ENCODE peak calls at places on chromosomes 4 and X, in seven cellular contexts. One of them, this sample, is unnamed. For H3K4me1, the result is how much of the 10 kb centered on the place peaks cover.

GRCh38 chr4:91064157-91064853 is 937.1 kb downstream of the CCSER1 start:
- DNase-seq in mesenchymal stem cell: peak
- DNase-seq in adipocyte: no peak
- DNase-seq in neuronal stem cell: peak
- DNase-seq in K562: no peak
- DNase-seq in H9: no peak
- DNase-seq in fibroblast of lung: peak
- DNase-seq in this sample: peak

GRCh38 chr4:173046818-173047217 is 121.8 kb upstream of the GALNT7 start:
- DNase-seq in neuronal stem cell: no peak
- DNase-seq in K562: no peak
- DNase-seq in H9: no peak
- DNase-seq in fibroblast of lung: peak
- DNase-seq in mesenchymal stem cell: peak
- DNase-seq in adipocyte: no peak
- DNase-seq in this sample: no peak

GRCh38 chr4:163161536-163162205 is 5.0 kb downstream of the NAF1 start:
- DNase-seq in neuronal stem cell: no peak
- DNase-seq in H9: no peak
- DNase-seq in adipocyte: peak
- DNase-seq in K562: no peak
- DNase-seq in mesenchymal stem cell: peak
- DNase-seq in fibroblast of lung: peak
- DNase-seq in this sample: no peak

GRCh38 chr4:41887821-41888699 is 47.2 kb upstream of the TMEM33 start:
- DNase-seq in mesenchymal stem cell: peak
- DNase-seq in adipocyte: peak
- DNase-seq in neuronal stem cell: no peak
- DNase-seq in fibroblast of lung: peak
- DNase-seq in K562: peak
- DNase-seq in H9: no peak
- DNase-seq in this sample: peak

GRCh38 chr4:8351931-8352367 is 82.4 kb downstream of the HTRA3 start:
- DNase-seq in K562: no peak
- DNase-seq in adipocyte: peak
- DNase-seq in mesenchymal stem cell: no peak
- DNase-seq in fibroblast of lung: peak
- DNase-seq in H9: no peak
- DNase-seq in neuronal stem cell: no peak
- DNase-seq in this sample: no peak

GRCh38 chrX:30881390-30881789 is 7.7 kb downstream of the TAB3 start:
- DNase-seq in neuronal stem cell: no peak
- DNase-seq in mesenchymal stem cell: no peak
- DNase-seq in K562: no peak
- DNase-seq in fibroblast of lung: no peak
- DNase-seq in H9: no peak
- DNase-seq in adipocyte: no peak
- DNase-seq in this sample: no peak

GRCh38 chr4:110515676-110516075 is 39.7 kb downstream of the ENPEP start:
- DNase-seq in mesenchymal stem cell: peak
- DNase-seq in neuronal stem cell: no peak
- DNase-seq in K562: no peak
- DNase-seq in adipocyte: no peak
- DNase-seq in H9: no peak
- DNase-seq in fibroblast of lung: no peak
- DNase-seq in this sample: no peak

GRCh38 chr4:150136481-150136880 is 58.2 kb downstream of the DCLK2 start:
- DNase-seq in fibroblast of lung: peak
- DNase-seq in K562: no peak
- DNase-seq in mesenchymal stem cell: peak
- DNase-seq in H9: no peak
- DNase-seq in adipocyte: no peak
- DNase-seq in neuronal stem cell: no peak
- DNase-seq in this sample: no peak

GRCh38 chr4:30380404-30380998 is 339.7 kb upstream of the PCDH7 start:
- DNase-seq in adipocyte: peak
- DNase-seq in neuronal stem cell: peak
- DNase-seq in H9: peak
- DNase-seq in fibroblast of lung: peak
- DNase-seq in K562: peak
- DNase-seq in mesenchymal stem cell: peak
- DNase-seq in this sample: peak

GRCh38 chr4:57191523-57192034 is 81.4 kb upstream of the IGFBP7 start:
- DNase-seq in neuronal stem cell: no peak
- DNase-seq in mesenchymal stem cell: peak
- DNase-seq in fibroblast of lung: peak
- DNase-seq in K562: no peak
- DNase-seq in adipocyte: no peak
- DNase-seq in H9: peak
- DNase-seq in this sample: peak

GRCh38 chrX:15143050-15143824 is 126.6 kb downstream of the ASB9 start:
- DNase-seq in neuronal stem cell: peak
- DNase-seq in fibroblast of lung: peak
- DNase-seq in adipocyte: peak
- DNase-seq in K562: peak
- DNase-seq in mesenchymal stem cell: peak
- DNase-seq in H9: peak
- DNase-seq in this sample: peak

GRCh38 chr4:125732682-125733081 is 417.9 kb downstream of the FAT4 start:
- DNase-seq in neuronal stem cell: no peak
- DNase-seq in H9: no peak
- DNase-seq in fibroblast of lung: no peak
- DNase-seq in mesenchymal stem cell: no peak
- DNase-seq in K562: no peak
- DNase-seq in adipocyte: no peak
- DNase-seq in this sample: no peak
- H3K4me1 ChIP-seq in neuronal stem cell: under half
- H3K4me1 ChIP-seq in H9: under half
- H3K4me1 ChIP-seq in fibroblast of lung: under half
- H3K4me1 ChIP-seq in mesenchymal stem cell: under half
- H3K4me1 ChIP-seq in K562: under half
- H3K4me1 ChIP-seq in adipocyte: under half
- H3K4me1 ChIP-seq in this sample: under half

GRCh38 chr4:1718095-1718850 is 2.9 kb downstream of the TMEM129 start:
- DNase-seq in K562: no peak
- DNase-seq in H9: peak
- DNase-seq in adipocyte: no peak
- DNase-seq in fibroblast of lung: no peak
- DNase-seq in mesenchymal stem cell: no peak
- DNase-seq in neuronal stem cell: no peak
- DNase-seq in this sample: no peak
- H3K9ac ChIP-seq in K562: no peak
- H3K9ac ChIP-seq in H9: no peak
- H3K9ac ChIP-seq in adipocyte: no peak
- H3K9ac ChIP-seq in fibroblast of lung: no peak
- H3K9ac ChIP-seq in mesenchymal stem cell: no peak
- H3K9ac ChIP-seq in neuronal stem cell: peak
- H3K9ac ChIP-seq in this sample: no peak

GRCh38 chr4:15013585-15013984 is 11.3 kb downstream of the CPEB2 start:
- DNase-seq in K562: no peak
- DNase-seq in H9: no peak
- DNase-seq in neuronal stem cell: no peak
- DNase-seq in adipocyte: peak
- DNase-seq in fibroblast of lung: no peak
- DNase-seq in mesenchymal stem cell: no peak
- DNase-seq in this sample: no peak

GRCh38 chr4:15011166-15011565 is 8.9 kb downstream of the CPEB2 start:
- DNase-seq in fibroblast of lung: no peak
- DNase-seq in neuronal stem cell: no peak
- DNase-seq in K562: no peak
- DNase-seq in H9: no peak
- DNase-seq in adipocyte: no peak
- DNase-seq in mesenchymal stem cell: no peak
- DNase-seq in this sample: no peak

GRCh38 chr4:15018389-15018788 is 16.1 kb downstream of the CPEB2 start:
- DNase-seq in fibroblast of lung: no peak
- DNase-seq in H9: no peak
- DNase-seq in adipocyte: no peak
- DNase-seq in mesenchymal stem cell: no peak
- DNase-seq in K562: no peak
- DNase-seq in neuronal stem cell: no peak
- DNase-seq in this sample: no peak

GRCh38 chr4:15012017-15012788 is 9.9 kb downstream of the CPEB2 start:
- DNase-seq in fibroblast of lung: no peak
- DNase-seq in neuronal stem cell: no peak
- DNase-seq in H9: no peak
- DNase-seq in mesenchymal stem cell: no peak
- DNase-seq in adipocyte: no peak
- DNase-seq in K562: no peak
- DNase-seq in this sample: no peak

DNA sequence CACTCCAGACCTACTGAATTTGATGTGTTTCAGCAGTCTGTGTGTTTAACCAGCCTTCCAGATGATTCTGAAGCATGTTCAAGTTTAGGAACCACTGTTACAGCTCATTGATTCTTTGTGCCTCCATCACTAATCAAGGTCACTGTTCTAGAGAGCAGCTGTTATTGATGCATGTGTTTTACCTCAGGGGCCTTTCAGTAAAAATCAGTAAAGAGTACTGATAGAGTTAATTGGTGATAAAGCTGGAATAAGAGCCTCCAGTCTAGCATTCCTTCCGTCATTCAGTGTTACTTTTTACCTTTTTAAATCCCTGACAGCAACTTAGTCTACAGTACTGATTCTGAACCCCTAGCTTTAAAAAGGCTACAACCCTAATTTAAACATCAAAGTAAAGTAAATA is 12.9 kb downstream of the CPEB2 start:
- DNase-seq in neuronal stem cell: no peak
- DNase-seq in adipocyte: no peak
- DNase-seq in mesenchymal stem cell: no peak
- DNase-seq in K562: no peak
- DNase-seq in H9: no peak
- DNase-seq in fibroblast of lung: no peak
- DNase-seq in this sample: no peak
- H3K4me1 ChIP-seq in neuronal stem cell: under half
- H3K4me1 ChIP-seq in adipocyte: half or more
- H3K4me1 ChIP-seq in mesenchymal stem cell: under half
- H3K4me1 ChIP-seq in K562: under half
- H3K4me1 ChIP-seq in H9: under half
- H3K4me1 ChIP-seq in fibroblast of lung: under half
- H3K4me1 ChIP-seq in this sample: under half

GRCh38 chr4:118835896-118836762 is at the start of gene SEC24D:
- DNase-seq in neuronal stem cell: peak
- DNase-seq in H9: peak
- DNase-seq in K562: peak
- DNase-seq in fibroblast of lung: peak
- DNase-seq in mesenchymal stem cell: peak
- DNase-seq in adipocyte: peak
- DNase-seq in this sample: peak

GRCh38 chr4:118834960-118835895 is 698 bp downstream of the SEC24D start:
- DNase-seq in neuronal stem cell: peak
- DNase-seq in fibroblast of lung: peak
- DNase-seq in mesenchymal stem cell: peak
- DNase-seq in H9: peak
- DNase-seq in K562: peak
- DNase-seq in adipocyte: peak
- DNase-seq in this sample: peak

GRCh38 chr4:118836763-118837507 is 1.0 kb upstream of the SEC24D start:
- DNase-seq in adipocyte: peak
- DNase-seq in neuronal stem cell: no peak
- DNase-seq in K562: no peak
- DNase-seq in fibroblast of lung: no peak
- DNase-seq in mesenchymal stem cell: no peak
- DNase-seq in H9: no peak
- DNase-seq in this sample: no peak

GRCh38 chr4:118833192-118833820 is 2.6 kb downstream of the SEC24D start:
- DNase-seq in mesenchymal stem cell: no peak
- DNase-seq in adipocyte: peak
- DNase-seq in K562: no peak
- DNase-seq in neuronal stem cell: no peak
- DNase-seq in fibroblast of lung: no peak
- DNase-seq in H9: no peak
- DNase-seq in this sample: no peak

DNA sequence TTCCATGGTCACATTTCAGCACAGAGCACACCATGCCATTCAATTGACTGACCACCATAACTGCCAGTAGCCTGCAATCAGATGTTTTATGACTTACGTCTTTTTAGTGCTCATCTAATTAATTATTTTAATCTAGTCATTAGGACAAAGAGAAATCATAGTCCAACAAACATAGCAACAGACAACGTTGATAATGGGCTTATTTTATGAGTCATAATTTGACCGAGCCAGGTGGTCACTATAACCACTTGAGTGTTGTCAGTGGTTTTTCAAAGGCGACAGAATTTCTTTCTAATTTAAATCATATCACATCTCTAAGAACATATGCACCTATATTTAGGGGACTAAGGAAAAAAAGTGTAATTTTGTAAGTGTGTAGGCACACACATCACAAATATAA is 1.9 kb downstream of the SEC24D start:
- DNase-seq in neuronal stem cell: no peak
- DNase-seq in H9: no peak
- DNase-seq in mesenchymal stem cell: peak
- DNase-seq in adipocyte: peak
- DNase-seq in fibroblast of lung: peak
- DNase-seq in K562: no peak
- DNase-seq in this sample: no peak
- H3K9ac ChIP-seq in neuronal stem cell: no peak
- H3K9ac ChIP-seq in H9: peak
- H3K9ac ChIP-seq in mesenchymal stem cell: peak
- H3K9ac ChIP-seq in adipocyte: no peak
- H3K9ac ChIP-seq in fibroblast of lung: no peak
- H3K9ac ChIP-seq in K562: no peak
- H3K9ac ChIP-seq in this sample: peak

GRCh38 chr4:168852387-168852786 is 157.7 kb downstream of the CBR4 start:
- DNase-seq in mesenchymal stem cell: no peak
- DNase-seq in K562: no peak
- DNase-seq in fibroblast of lung: no peak
- DNase-seq in neuronal stem cell: no peak
- DNase-seq in H9: no peak
- DNase-seq in adipocyte: no peak
- DNase-seq in this sample: no peak
- H3K4me1 ChIP-seq in mesenchymal stem cell: under half
- H3K4me1 ChIP-seq in K562: under half
- H3K4me1 ChIP-seq in fibroblast of lung: under half
- H3K4me1 ChIP-seq in neuronal stem cell: under half
- H3K4me1 ChIP-seq in H9: under half
- H3K4me1 ChIP-seq in adipocyte: half or more
- H3K4me1 ChIP-seq in this sample: under half